ENCODE peak calls at places on chromosomes 3 and 15, in four cellular contexts. One of them, this sample, is unnamed.

GRCh38 chr3:72274511-72275295 is 489.8 kb upstream of the PROK2 start:
- DNase-seq in WTC11: no peak
- DNase-seq in RWPE1: no peak
- DNase-seq in SK-N-MC: no peak
- DNase-seq in this sample: no peak

GRCh38 chr3:32577174-32577573 is 6.5 kb upstream of the DYNC1LI1 start:
- DNase-seq in WTC11: no peak
- DNase-seq in SK-N-MC: no peak
- DNase-seq in RWPE1: no peak
- DNase-seq in this sample: no peak

GRCh38 chr15:66027268-66027806 is 158.0 kb downstream of the RAB11A start:
- DNase-seq in SK-N-MC: no peak
- DNase-seq in WTC11: no peak
- DNase-seq in RWPE1: peak
- DNase-seq in this sample: no peak

GRCh38 chr15:58551764-58552504 is 120.1 kb downstream of the LIPC start:
- DNase-seq in SK-N-MC: no peak
- DNase-seq in RWPE1: peak
- DNase-seq in WTC11: no peak
- DNase-seq in this sample: no peak

GRCh38 chr15:34783471-34783870 is 11.9 kb downstream of the ACTC1 start:
- DNase-seq in SK-N-MC: no peak
- DNase-seq in RWPE1: no peak
- DNase-seq in WTC11: no peak
- DNase-seq in this sample: no peak

GRCh38 chr15:57223887-57224286 is 152.4 kb upstream of the CGNL1 start:
- DNase-seq in SK-N-MC: no peak
- DNase-seq in WTC11: no peak
- DNase-seq in RWPE1: no peak
- DNase-seq in this sample: no peak

GRCh38 chr3:99473321-99473751 is 165.1 kb upstream of the COL8A1 start:
- DNase-seq in WTC11: no peak
- DNase-seq in SK-N-MC: no peak
- DNase-seq in RWPE1: no peak
- DNase-seq in this sample: no peak

GRCh38 chr3:134376385-134376765 is 2.1 kb upstream of the AMOTL2 start:
- DNase-seq in SK-N-MC: no peak
- DNase-seq in RWPE1: no peak
- DNase-seq in WTC11: no peak
- DNase-seq in this sample: no peak

GRCh38 chr3:39344746-39345344 is 15.3 kb downstream of the CCR8 start:
- DNase-seq in SK-N-MC: no peak
- DNase-seq in WTC11: no peak
- DNase-seq in RWPE1: no peak
- DNase-seq in this sample: no peak

GRCh38 chr15:40999190-40999589 is 45.9 kb downstream of the CHAC1 start:
- DNase-seq in WTC11: no peak
- DNase-seq in RWPE1: peak
- DNase-seq in SK-N-MC: no peak
- DNase-seq in this sample: no peak

GRCh38 chr15:89632563-89633430 is 22.5 kb downstream of the KIF7 start:
- DNase-seq in WTC11: no peak
- DNase-seq in RWPE1: no peak
- DNase-seq in SK-N-MC: no peak
- DNase-seq in this sample: no peak

GRCh38 chr3:181718416-181718815 is 6.7 kb downstream of the SOX2 start:
- DNase-seq in SK-N-MC: no peak
- DNase-seq in WTC11: no peak
- DNase-seq in RWPE1: no peak
- DNase-seq in this sample: no peak

GRCh38 chr3:182909318-182910040 is 70.9 kb downstream of the DCUN1D1 start:
- DNase-seq in RWPE1: no peak
- DNase-seq in WTC11: no peak
- DNase-seq in SK-N-MC: no peak
- DNase-seq in this sample: no peak

GRCh38 chr15:85414495-85414894 is 34.1 kb downstream of the AKAP13 start:
- DNase-seq in RWPE1: no peak
- DNase-seq in WTC11: no peak
- DNase-seq in SK-N-MC: no peak
- DNase-seq in this sample: no peak

GRCh38 chr15:31607656-31608055 is 281.0 kb downstream of the KLF13 start:
- DNase-seq in SK-N-MC: no peak
- DNase-seq in RWPE1: no peak
- DNase-seq in WTC11: no peak
- DNase-seq in this sample: no peak

GRCh38 chr15:78810377-78811123 is 714 bp downstream of the ADAMTS7 start:
- DNase-seq in SK-N-MC: no peak
- DNase-seq in WTC11: peak
- DNase-seq in RWPE1: peak
- DNase-seq in this sample: peak

GRCh38 chr15:60798821-60799220 is 319.9 kb upstream of the ICE2 start:
- DNase-seq in RWPE1: peak
- DNase-seq in SK-N-MC: no peak
- DNase-seq in WTC11: no peak
- DNase-seq in this sample: no peak

GRCh38 chr3:21163961-21164360 is 587.0 kb downstream of the ZNF385D start:
- DNase-seq in WTC11: no peak
- DNase-seq in SK-N-MC: no peak
- DNase-seq in RWPE1: no peak
- DNase-seq in this sample: no peak

GRCh38 chr15:57217716-57218598 is 158.3 kb upstream of the CGNL1 start:
- DNase-seq in WTC11: no peak
- DNase-seq in SK-N-MC: no peak
- DNase-seq in RWPE1: no peak
- DNase-seq in this sample: no peak

GRCh38 chr15:56019060-56019793 is 25.8 kb upstream of the NEDD4 start:
- DNase-seq in RWPE1: no peak
- DNase-seq in WTC11: no peak
- DNase-seq in SK-N-MC: no peak
- DNase-seq in this sample: no peak

GRCh38 chr3:115239717-115240116 is 92.6 kb upstream of the ZBTB20 start:
- DNase-seq in SK-N-MC: no peak
- DNase-seq in RWPE1: peak
- DNase-seq in WTC11: no peak
- DNase-seq in this sample: no peak

GRCh38 chr3:40465456-40465855 is 8.3 kb downstream of the RPL14 start:
- DNase-seq in WTC11: no peak
- DNase-seq in RWPE1: no peak
- DNase-seq in SK-N-MC: no peak
- DNase-seq in this sample: no peak

GRCh38 chr15:31280037-31280830 is 46.4 kb upstream of the KLF13 start:
- DNase-seq in RWPE1: no peak
- DNase-seq in SK-N-MC: no peak
- DNase-seq in WTC11: peak
- DNase-seq in this sample: peak

GRCh38 chr3:65732060-65732933 is 306.4 kb downstream of the MAGI1 start:
- DNase-seq in SK-N-MC: no peak
- DNase-seq in WTC11: no peak
- DNase-seq in RWPE1: peak
- DNase-seq in this sample: no peak

GRCh38 chr3:141561426-141562034 is 74.7 kb downstream of the RASA2 start:
- DNase-seq in RWPE1: peak
- DNase-seq in WTC11: no peak
- DNase-seq in SK-N-MC: peak
- DNase-seq in this sample: peak

GRCh38 chr3:57063027-57063426 is 2.6 kb downstream of the SPATA12 start:
- DNase-seq in RWPE1: no peak
- DNase-seq in SK-N-MC: no peak
- DNase-seq in WTC11: no peak
- DNase-seq in this sample: no peak

GRCh38 chr15:58212909-58213526 is 74.8 kb downstream of the AQP9 start:
- DNase-seq in RWPE1: peak
- DNase-seq in SK-N-MC: no peak
- DNase-seq in WTC11: no peak
- DNase-seq in this sample: no peak